ENCODE peak calls at places on chromosomes 1 and 21, in five cellular contexts. Z is heart right ventricle, P is adrenal gland, H is heart left ventricle, T is cardiac muscle cell. O is an unnamed sample.

GRCh38 chr1:67570473-67571143 is 114.4 kb upstream of the GADD45A start:
- DNase-seq in Z (no peak), P (peak; percentile 32), H (no peak), T (peak; percentile 91), O (no peak)

GRCh38 chr1:93331412-93331811 is 14.3 kb upstream of the DR1 start:
- DNase-seq in Z (no peak), P (no peak), H (no peak), T (no peak), O (no peak)

GRCh38 chr1:36161656-36162531 is 5.9 kb downstream of the MAP7D1 start:
- DNase-seq in Z (no peak), P (peak; percentile 34), H (no peak), T (no peak), O (peak; percentile 75)

GRCh38 chr21:46622226-46622625 is 13.2 kb upstream of the PRMT2 start:
- DNase-seq in Z (no peak), P (no peak), H (peak; percentile 33), T (peak; percentile 49), O (no peak)

GRCh38 chr1:200183637-200184036 is 156.1 kb downstream of the NR5A2 start:
- DNase-seq in Z (no peak), P (no peak), H (no peak), T (no peak), O (no peak)

GRCh38 chr1:178532392-178532791 is 19.5 kb downstream of the TEX35 start:
- DNase-seq in Z (peak; percentile 86), P (peak; percentile 71), H (peak; percentile 76), T (peak; percentile 89), O (peak; percentile 82)

GRCh38 chr1:25773441-25774125 is 26.4 kb upstream of the SELENON start:
- DNase-seq in Z (no peak), P (no peak), H (no peak), T (no peak), O (peak; percentile 39)

GRCh38 chr1:234206651-234207284 is 166.5 kb upstream of the COA6 start:
- DNase-seq in Z (no peak), P (peak; percentile 79), H (peak; percentile 20), T (peak; percentile 74), O (no peak)

GRCh38 chr1:16048573-16049189 is 5.1 kb downstream of the CLCNKB start:
- DNase-seq in Z (peak; percentile 57), P (no peak), H (peak; percentile 44), T (peak; percentile 64), O (peak; percentile 66)

GRCh38 chr1:109193653-109194590 is 19.8 kb upstream of the SARS1 start:
- DNase-seq in Z (peak; percentile 16), P (peak; percentile 62), H (no peak), T (peak; percentile 35), O (peak; percentile 59)

GRCh38 chr1:80837066-80837465 is 963.7 kb upstream of the ADGRL2 start:
- DNase-seq in Z (no peak), P (no peak), H (no peak), T (no peak), O (no peak)

GRCh38 chr1:36571106-36571505 is 88.4 kb upstream of the CSF3R start:
- DNase-seq in Z (no peak), P (no peak), H (no peak), T (no peak), O (no peak)

GRCh38 chr1:65149391-65149729 is 1.4 kb downstream of the AK4 start:
- DNase-seq in Z (no peak), P (no peak), H (no peak), T (no peak), O (no peak)

GRCh38 chr21:39033878-39034589 is 149.2 kb downstream of the PSMG1 start:
- DNase-seq in Z (no peak), P (no peak), H (no peak), T (peak; percentile 49), O (peak; percentile 77)

GRCh38 chr21:39036581-39036980 is 146.7 kb downstream of the PSMG1 start:
- DNase-seq in Z (no peak), P (no peak), H (no peak), T (no peak), O (no peak)

GRCh38 chr21:39034590-39035536 is 148.4 kb downstream of the PSMG1 start:
- DNase-seq in Z (no peak), P (no peak), H (no peak), T (no peak), O (no peak)

GRCh38 chr21:39040494-39041110 is 142.6 kb downstream of the PSMG1 start:
- DNase-seq in Z (no peak), P (no peak), H (no peak), T (peak; percentile 48), O (no peak)

GRCh38 chr21:39037807-39038405 is 145.3 kb downstream of the PSMG1 start:
- DNase-seq in Z (no peak), P (no peak), H (no peak), T (no peak), O (no peak)
- TF ChIP-seq CTCF in Z (no peak), P (no peak), H (no peak), T (no peak), O (no peak)

DNA sequence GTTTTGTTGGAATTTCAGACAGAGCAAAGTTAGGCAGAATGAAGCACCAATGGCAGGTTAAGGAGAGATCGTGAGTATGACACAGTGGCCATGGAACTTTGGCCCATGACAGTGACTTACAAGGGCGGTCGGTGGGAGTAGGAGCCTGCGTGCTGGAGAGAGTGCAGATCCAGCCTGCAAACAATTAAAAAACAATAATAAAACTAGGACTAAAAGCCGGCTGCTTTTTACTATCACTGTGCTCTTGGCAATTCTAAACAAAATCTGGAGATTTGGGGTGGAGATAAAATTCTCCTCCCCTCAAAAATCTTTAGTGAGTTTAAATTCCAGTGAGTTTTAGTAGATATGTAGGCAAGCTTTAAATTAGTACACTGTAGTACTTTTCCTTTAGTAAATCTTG is 96.9 kb downstream of the DHRS3 start:
- DNase-seq in Z (no peak), P (no peak), H (no peak), T (no peak), O (no peak)
- H3K4me3 ChIP-seq in Z (no peak overlapping the region), P (no peak overlapping the region), H (no peak overlapping the region), T (no peak overlapping the region), O (no peak overlapping the region)

GRCh38 chr1:230534224-230534623 is 108.1 kb upstream of the COG2 start:
- DNase-seq in Z (no peak), P (no peak), H (no peak), T (no peak), O (no peak)
- H3K9me3 ChIP-seq in Z (peaks cover 28% of the 10 kb centered on the region), P (no peaks in the 10 kb centered on the region), H (no peaks in the 10 kb centered on the region), T (no peaks in the 10 kb centered on the region), O (peaks cover 3% of the 10 kb centered on the region)

DNA sequence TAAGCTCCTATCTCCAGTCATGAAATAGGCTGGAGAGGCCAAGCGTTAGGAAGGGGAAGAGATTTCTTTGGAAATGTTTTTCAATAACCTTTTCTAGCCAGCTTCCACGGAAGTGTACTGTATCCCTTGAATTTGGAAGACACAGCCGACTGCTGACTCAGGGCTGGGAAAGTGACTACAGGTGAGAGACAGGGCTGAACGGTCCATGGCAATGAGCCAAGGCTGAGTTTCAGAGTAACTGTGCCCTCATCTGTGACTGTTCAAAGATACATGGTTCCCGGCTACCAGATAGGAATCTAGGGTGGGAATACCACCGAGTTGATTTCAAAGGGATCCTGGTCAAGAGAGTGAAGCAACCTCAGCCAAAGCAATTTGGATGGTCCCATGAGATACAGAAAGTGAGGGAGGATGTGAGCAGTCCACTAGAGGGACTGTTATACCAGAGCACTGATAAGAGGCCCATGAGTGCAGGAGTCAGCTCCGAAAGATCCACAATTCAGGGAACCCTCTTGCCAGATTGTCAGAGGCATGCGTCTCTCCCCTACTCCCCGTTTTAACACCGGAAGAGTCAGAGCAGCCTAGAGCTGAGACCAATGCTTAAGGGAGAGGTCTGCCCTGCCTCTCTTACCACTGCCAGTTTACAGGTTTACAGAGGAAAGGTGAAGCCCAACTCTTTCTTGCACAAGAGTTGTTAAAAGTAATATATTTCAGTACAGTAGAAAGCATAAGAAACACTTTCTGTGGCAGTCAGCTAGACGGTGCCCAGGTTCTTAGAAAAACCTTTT is 3.2 kb upstream of the KRTAP19-8 start:
- DNase-seq in Z (no peak), P (no peak), H (no peak), T (no peak), O (no peak)
- TF ChIP-seq CTCF in Z (no peak), P (no peak), H (no peak), T (no peak), O (no peak)

GRCh38 chr1:5492861-5493260 is 499.4 kb downstream of the NPHP4 start:
- DNase-seq in Z (no peak), P (no peak), H (no peak), T (no peak), O (no peak)

GRCh38 chr1:5491207-5491904 is 500.9 kb downstream of the NPHP4 start:
- DNase-seq in Z (no peak), P (no peak), H (no peak), T (no peak), O (no peak)

GRCh38 chr1:5494518-5494917 is 497.7 kb downstream of the NPHP4 start:
- DNase-seq in Z (no peak), P (no peak), H (no peak), T (no peak), O (no peak)

GRCh38 chr1:5495596-5496410 is 496.4 kb downstream of the NPHP4 start:
- DNase-seq in Z (no peak), P (no peak), H (no peak), T (no peak), O (no peak)

GRCh38 chr1:5493708-5494390 is 498.4 kb downstream of the NPHP4 start:
- DNase-seq in Z (no peak), P (no peak), H (no peak), T (no peak), O (no peak)
- H3K4me3 ChIP-seq in Z (no peak overlapping the region), P (no peak overlapping the region), H (no peak overlapping the region), T (no peak overlapping the region), O (no peak overlapping the region)

GRCh38 chr1:2940178-2940577 is 81.1 kb upstream of the ACTRT2 start:
- DNase-seq in Z (no peak), P (no peak), H (no peak), T (no peak), O (no peak)
- H3K9me3 ChIP-seq in Z (peaks cover 19% of the 10 kb centered on the region), P (no peaks in the 10 kb centered on the region), H (peaks cover 4% of the 10 kb centered on the region), T (no peaks in the 10 kb centered on the region), O (peaks cover 31% of the 10 kb centered on the region)

DNA sequence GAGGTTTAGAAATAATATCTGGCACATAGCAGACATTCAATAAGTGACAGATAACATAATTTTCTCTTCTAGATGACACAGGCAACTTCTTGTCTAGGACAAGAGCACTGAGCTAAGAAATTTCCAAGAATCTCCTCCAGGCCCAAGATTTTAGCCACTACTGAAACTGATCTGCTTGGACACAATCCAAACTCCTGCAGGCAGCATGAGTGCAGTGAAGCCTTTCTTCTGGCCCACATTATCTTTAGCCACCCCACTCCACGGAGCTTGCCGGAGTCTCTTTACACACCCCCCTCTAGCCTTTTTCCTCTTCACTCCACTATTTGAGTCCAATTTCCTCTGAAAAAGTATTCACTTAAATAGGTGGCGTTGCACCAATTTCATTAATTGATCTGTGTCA is 142.9 kb upstream of the DUSP10 start:
- DNase-seq in Z (no peak), P (no peak), H (no peak), T (peak; percentile 28), O (no peak)
- TF ChIP-seq CTCF in Z (no peak), P (no peak), H (no peak), T (no peak), O (no peak)

O was measured in lung.